ENCODE peak calls at places on chromosomes 6 and 20, in six cellular contexts. W is NCI-H226; D is nephron progenitor cell; Y is cerebellum; T is activated CD8-positive, alpha-beta memory T cell treated with anti-CD3 and anti-CD28 coated beads, Interleukin-2, amount 50 U/mL, for 48 hours; G is stimulated activated CD4-positive, alpha-beta T cell treated with anti-CD3 and anti-CD28 coated beads, Interleukin-12 subunit alpha, Interleukin-12 subunit beta, amount 100 ng/mL, for 4 hours. V is an unnamed sample.

GRCh38 chr6:32047084-32047478 is 8.9 kb downstream of the CYP21A2 start:
- DNase-seq in T (no peak), W (no peak), Y (no peak), D (no peak), G (no peak), V (no peak)

GRCh38 chr20:42366626-42367025 is 748.4 kb upstream of the CHD6 start:
- DNase-seq in D (peak; percentile 55), W (no peak), T (no peak), Y (no peak), G (no peak), V (no peak)

GRCh38 chr20:58720890-58721289 is 28.3 kb downstream of the NPEPL1 start:
- DNase-seq in Y (no peak), T (no peak), D (no peak), G (no peak), W (no peak), V (no peak)

GRCh38 chr6:109458774-109459531 is 3.4 kb upstream of the MICAL1 start:
- DNase-seq in Y (no peak), G (no peak), W (no peak), T (peak; percentile 64), D (no peak), V (no peak)

GRCh38 chr6:130473886-130474285 is 108.1 kb downstream of the TMEM200A start:
- DNase-seq in G (no peak), D (no peak), W (peak; percentile 33), Y (no peak), T (no peak), V (no peak)

GRCh38 chr20:22339091-22339881 is 245.1 kb downstream of the FOXA2 start:
- DNase-seq in T (no peak), D (peak; percentile 66), W (peak; percentile 20), Y (peak; percentile 26), G (no peak), V (peak; percentile 83)

GRCh38 chr20:23142162-23143050 is 56.3 kb upstream of the CD93 start:
- DNase-seq in D (no peak), Y (no peak), W (no peak), G (no peak), T (no peak), V (no peak)

GRCh38 chr20:58112017-58112781 is 116.3 kb downstream of the ANKRD60 start:
- DNase-seq in G (no peak), Y (no peak), T (no peak), D (no peak), W (peak; percentile 34), V (no peak)

GRCh38 chr6:115935361-115935760 is 125.3 kb downstream of the FRK start:
- DNase-seq in D (no peak), W (no peak), T (no peak), Y (no peak), G (no peak), V (no peak)

GRCh38 chr20:12965212-12965879 is 43.4 kb upstream of the SPTLC3 start:
- DNase-seq in Y (no peak), W (no peak), G (no peak), T (no peak), D (no peak), V (no peak)

GRCh38 chr20:8414611-8415274 is 282.7 kb downstream of the PLCB1 start:
- DNase-seq in G (no peak), Y (no peak), W (peak; percentile 60), D (no peak), T (no peak), V (peak; percentile 77)

GRCh38 chr6:112925702-112926101 is 578.6 kb downstream of the RFPL4B start:
- DNase-seq in Y (no peak), T (no peak), D (no peak), G (no peak), W (no peak), V (no peak)

GRCh38 chr6:159535629-159536028 is 157.4 kb downstream of the SOD2 start:
- DNase-seq in T (no peak), W (no peak), D (no peak), G (no peak), Y (no peak), V (no peak)

GRCh38 chr6:2942916-2943563 is 28.3 kb downstream of the SERPINB6 start:
- DNase-seq in W (no peak), T (peak; percentile 49), Y (no peak), G (no peak), D (no peak), V (no peak)

GRCh38 chr6:45970326-45970725 is 45.3 kb downstream of the CLIC5 start:
- DNase-seq in T (no peak), W (no peak), G (no peak), D (no peak), Y (no peak), V (no peak)

GRCh38 chr20:21809961-21810523 is 104.6 kb downstream of the PAX1 start:
- DNase-seq in W (no peak), Y (no peak), T (no peak), G (no peak), D (no peak), V (no peak)

GRCh38 chr20:2820084-2820895 is 4.1 kb downstream of the TMEM239 start:
- DNase-seq in D (peak; percentile 53), Y (no peak), W (peak; percentile 48), T (peak; percentile 29), G (no peak), V (no peak)

GRCh38 chr20:33674294-33675126 is at the start of gene NECAB3:
- DNase-seq in W (peak; percentile 45), Y (peak; percentile 84), D (peak; percentile 88), G (peak; percentile 67), T (peak; percentile 87), V (peak; percentile 90)

GRCh38 chr6:139698526-139699182 is 324.2 kb upstream of the CITED2 start:
- DNase-seq in T (no peak), Y (no peak), D (no peak), G (no peak), W (no peak), V (no peak)

GRCh38 chr6:30598912-30599624 is 18.0 kb downstream of the PPP1R10 start:
- DNase-seq in D (no peak), Y (no peak), W (no peak), T (no peak), G (no peak), V (no peak)

GRCh38 chr6:79913369-79913768 is 34.0 kb downstream of the ELOVL4 start:
- DNase-seq in W (no peak), G (no peak), D (no peak), Y (no peak), T (no peak), V (no peak)

GRCh38 chr20:21529863-21530262 is 16.0 kb upstream of the NKX2-2 start:
- DNase-seq in W (no peak), Y (no peak), D (no peak), T (no peak), G (no peak), V (no peak)

GRCh38 chr6:168851460-168852103 is 402.1 kb downstream of the THBS2 start:
- DNase-seq in W (no peak), G (no peak), T (no peak), Y (no peak), D (no peak), V (no peak)

GRCh38 chr6:137799950-137800568 is 67.0 kb upstream of the TNFAIP3 start:
- DNase-seq in Y (peak; percentile 3), G (peak; percentile 32), W (peak; percentile 34), T (no peak), D (no peak), V (no peak)

GRCh38 chr20:49668181-49668877 is 45.3 kb downstream of the B4GALT5 start:
- DNase-seq in T (peak; percentile 78), G (peak; percentile 30), Y (no peak), W (no peak), D (peak; percentile 23), V (no peak)

GRCh38 chr6:151179321-151179720 is 60.4 kb upstream of the AKAP12 start:
- DNase-seq in D (no peak), G (no peak), Y (no peak), T (no peak), W (peak; percentile 6), V (no peak)

GRCh38 chr6:87722831-87723726 is 21.0 kb upstream of the AKIRIN2 start:
- DNase-seq in T (no peak), W (peak; percentile 92), D (no peak), Y (peak; percentile 54), G (no peak), V (no peak)

GRCh38 chr6:25556516-25556915 is 95.5 kb upstream of the SCGN start:
- DNase-seq in Y (peak; percentile 58), W (peak; percentile 4), D (peak; percentile 88), G (peak; percentile 81), T (peak; percentile 90), V (peak; percentile 42)

GRCh38 chr20:36585410-36586125 is 12.2 kb downstream of the TGIF2 start:
- DNase-seq in D (no peak), W (peak; percentile 22), G (no peak), T (no peak), Y (no peak), V (no peak)

GRCh38 chr6:168301648-168302398 is 17.8 kb downstream of the DACT2 start:
- DNase-seq in W (no peak), Y (no peak), T (no peak), D (no peak), G (no peak), V (no peak)